ENCODE peak calls at places on chromosome 4, in six cellular contexts. One of them, this sample, is unnamed.
A peak's percentile ranks its signal among the peaks of the same experiment; 100 is the strongest.

GRCh38 chr4:138297743-138298405 is 55.7 kb upstream of the SLC7A11 start:
- DNase-seq in naive thymus-derived CD4-positive, alpha-beta T cell: no peak
- DNase-seq in lung: no peak
- DNase-seq in uterus: no peak
- DNase-seq in mucosa of descending colon: no peak
- DNase-seq in cardiac muscle cell: no peak
- DNase-seq in this sample: no peak

GRCh38 chr4:182042945-182043344 is 200.3 kb upstream of the TENM3 start:
- DNase-seq in naive thymus-derived CD4-positive, alpha-beta T cell: no peak
- DNase-seq in lung: no peak
- DNase-seq in uterus: no peak
- DNase-seq in mucosa of descending colon: no peak
- DNase-seq in cardiac muscle cell: no peak
- DNase-seq in this sample: no peak

GRCh38 chr4:68963389-68963788 is 11.8 kb upstream of the UGT2A3 start:
- DNase-seq in naive thymus-derived CD4-positive, alpha-beta T cell: no peak
- DNase-seq in lung: no peak
- DNase-seq in uterus: peak; percentile 16
- DNase-seq in mucosa of descending colon: no peak
- DNase-seq in cardiac muscle cell: no peak
- DNase-seq in this sample: no peak

GRCh38 chr4:177118596-177118995 is 191.1 kb upstream of the NEIL3 start:
- DNase-seq in naive thymus-derived CD4-positive, alpha-beta T cell: no peak
- DNase-seq in lung: no peak
- DNase-seq in uterus: peak; percentile 36
- DNase-seq in mucosa of descending colon: no peak
- DNase-seq in cardiac muscle cell: peak; percentile 98
- DNase-seq in this sample: peak; percentile 100

GRCh38 chr4:122716825-122717448 is 15.6 kb upstream of the BBS12 start:
- DNase-seq in naive thymus-derived CD4-positive, alpha-beta T cell: peak; percentile 63
- DNase-seq in lung: peak; percentile 61
- DNase-seq in uterus: peak; percentile 32
- DNase-seq in mucosa of descending colon: peak; percentile 67
- DNase-seq in cardiac muscle cell: peak; percentile 81
- DNase-seq in this sample: peak; percentile 69

GRCh38 chr4:140637836-140638235 is 69.1 kb upstream of the UCP1 start:
- DNase-seq in naive thymus-derived CD4-positive, alpha-beta T cell: peak; percentile 27
- DNase-seq in lung: no peak
- DNase-seq in uterus: no peak
- DNase-seq in mucosa of descending colon: no peak
- DNase-seq in cardiac muscle cell: peak; percentile 41
- DNase-seq in this sample: no peak

GRCh38 chr4:17436750-17437090 is 75.2 kb downstream of the QDPR start:
- DNase-seq in naive thymus-derived CD4-positive, alpha-beta T cell: no peak
- DNase-seq in lung: no peak
- DNase-seq in uterus: no peak
- DNase-seq in mucosa of descending colon: no peak
- DNase-seq in cardiac muscle cell: no peak
- DNase-seq in this sample: no peak

GRCh38 chr4:76854858-76855257 is 43.1 kb downstream of the SOWAHB start:
- DNase-seq in naive thymus-derived CD4-positive, alpha-beta T cell: no peak
- DNase-seq in lung: no peak
- DNase-seq in uterus: no peak
- DNase-seq in mucosa of descending colon: no peak
- DNase-seq in cardiac muscle cell: no peak
- DNase-seq in this sample: no peak

GRCh38 chr4:108433832-108434231 is 186.5 kb upstream of the RPL34 start:
- DNase-seq in naive thymus-derived CD4-positive, alpha-beta T cell: peak; percentile 83
- DNase-seq in lung: no peak
- DNase-seq in uterus: no peak
- DNase-seq in mucosa of descending colon: no peak
- DNase-seq in cardiac muscle cell: no peak
- DNase-seq in this sample: no peak

GRCh38 chr4:121988950-121989349 is 37.1 kb upstream of the TRPC3 start:
- DNase-seq in naive thymus-derived CD4-positive, alpha-beta T cell: no peak
- DNase-seq in lung: no peak
- DNase-seq in uterus: no peak
- DNase-seq in mucosa of descending colon: no peak
- DNase-seq in cardiac muscle cell: no peak
- DNase-seq in this sample: no peak

DNA sequence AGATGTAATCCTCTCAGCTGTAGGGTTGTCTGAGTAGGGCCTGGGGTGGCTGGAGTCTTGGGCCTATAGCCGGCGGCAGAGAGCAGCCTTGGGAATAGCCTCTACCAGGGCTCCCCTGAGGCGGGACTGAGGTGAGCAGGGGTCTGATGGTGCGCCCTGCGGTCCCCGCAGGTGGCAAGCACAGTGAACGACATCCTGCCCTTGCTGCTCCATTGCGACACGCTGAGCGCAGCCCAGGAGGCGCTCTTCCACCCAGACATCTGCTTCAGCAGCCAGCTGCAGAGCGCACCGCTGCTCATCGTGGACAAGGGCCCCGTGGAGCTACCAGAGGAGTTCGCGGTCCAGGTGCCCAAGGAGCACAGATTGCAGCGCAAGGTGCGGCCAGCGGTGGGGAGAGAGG is 317.0 kb downstream of the ADGRL3 start:
- DNase-seq in naive thymus-derived CD4-positive, alpha-beta T cell: no peak
- DNase-seq in lung: no peak
- DNase-seq in uterus: no peak
- DNase-seq in mucosa of descending colon: peak; percentile 66
- DNase-seq in cardiac muscle cell: no peak
- DNase-seq in this sample: no peak
- H3K4me3 ChIP-seq in naive thymus-derived CD4-positive, alpha-beta T cell: no peak overlapping the region
- H3K4me3 ChIP-seq in lung: no peak overlapping the region
- H3K4me3 ChIP-seq in uterus: no peak overlapping the region
- H3K4me3 ChIP-seq in mucosa of descending colon: no peak overlapping the region
- H3K4me3 ChIP-seq in cardiac muscle cell: no peak overlapping the region
- H3K4me3 ChIP-seq in this sample: no peak overlapping the region

DNA sequence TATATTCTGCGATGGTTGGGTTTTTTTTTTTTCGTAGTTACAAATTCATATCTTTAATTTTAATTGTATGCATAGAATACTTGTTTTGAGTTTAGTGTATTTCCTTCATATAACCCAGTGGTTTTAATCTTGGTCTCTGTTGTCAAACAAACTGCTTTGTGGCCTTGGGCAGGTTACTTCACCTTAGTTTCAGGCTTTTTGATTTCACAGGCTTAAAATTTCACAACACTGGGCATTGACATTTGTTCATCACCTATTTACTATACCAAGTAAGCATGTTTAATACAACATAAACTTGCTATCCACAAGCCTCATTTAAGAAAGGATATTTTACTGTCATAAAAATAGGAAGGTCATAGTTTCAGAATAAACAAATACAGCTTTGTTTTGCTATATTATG is 14.7 kb downstream of the RAPGEF2 start:
- DNase-seq in naive thymus-derived CD4-positive, alpha-beta T cell: no peak
- DNase-seq in lung: no peak
- DNase-seq in uterus: no peak
- DNase-seq in mucosa of descending colon: no peak
- DNase-seq in cardiac muscle cell: no peak
- DNase-seq in this sample: no peak
- H3K9me3 ChIP-seq in naive thymus-derived CD4-positive, alpha-beta T cell: no peaks in the 10 kb centered on the region
- H3K9me3 ChIP-seq in lung: no peaks in the 10 kb centered on the region
- H3K9me3 ChIP-seq in uterus: no peaks in the 10 kb centered on the region
- H3K9me3 ChIP-seq in mucosa of descending colon: no peaks in the 10 kb centered on the region
- H3K9me3 ChIP-seq in cardiac muscle cell: no peaks in the 10 kb centered on the region
- H3K9me3 ChIP-seq in this sample: peaks cover 8% of the 10 kb centered on the region

DNA sequence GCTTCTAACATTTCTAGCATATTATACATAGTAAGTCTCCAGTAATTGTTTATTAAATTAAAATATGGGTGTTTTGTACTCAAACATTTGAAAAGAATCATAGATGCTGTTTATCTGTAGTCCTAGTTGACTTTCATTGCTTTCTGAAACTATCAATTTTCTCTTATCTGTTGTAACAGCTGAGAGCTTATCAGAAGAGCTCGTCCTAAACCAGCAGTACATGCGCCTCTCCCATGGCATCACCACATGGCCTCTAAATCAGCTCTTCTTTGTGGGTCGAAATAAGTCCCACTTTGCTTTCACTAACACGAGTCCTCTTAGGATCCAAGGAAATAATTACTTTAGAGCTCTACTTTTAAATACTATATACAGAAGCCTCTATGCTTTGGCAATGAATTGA is 55.1 kb downstream of the PPP3CA start:
- DNase-seq in naive thymus-derived CD4-positive, alpha-beta T cell: no peak
- DNase-seq in lung: no peak
- DNase-seq in uterus: no peak
- DNase-seq in mucosa of descending colon: no peak
- DNase-seq in cardiac muscle cell: no peak
- DNase-seq in this sample: no peak
- H3K36me3 ChIP-seq in naive thymus-derived CD4-positive, alpha-beta T cell: peaks cover 2% of the 10 kb centered on the region
- H3K36me3 ChIP-seq in lung: no peaks in the 10 kb centered on the region
- H3K36me3 ChIP-seq in uterus: no peaks in the 10 kb centered on the region
- H3K36me3 ChIP-seq in mucosa of descending colon: no peaks in the 10 kb centered on the region
- H3K36me3 ChIP-seq in cardiac muscle cell: no peaks in the 10 kb centered on the region
- H3K36me3 ChIP-seq in this sample: no peaks in the 10 kb centered on the region

GRCh38 chr4:153485860-153486259 is 19.7 kb downstream of the TMEM131L start:
- DNase-seq in naive thymus-derived CD4-positive, alpha-beta T cell: no peak
- DNase-seq in lung: no peak
- DNase-seq in uterus: no peak
- DNase-seq in mucosa of descending colon: no peak
- DNase-seq in cardiac muscle cell: no peak
- DNase-seq in this sample: no peak

GRCh38 chr4:153488006-153488718 is 22.0 kb downstream of the TMEM131L start:
- DNase-seq in naive thymus-derived CD4-positive, alpha-beta T cell: peak; percentile 79
- DNase-seq in lung: peak; percentile 37
- DNase-seq in uterus: no peak
- DNase-seq in mucosa of descending colon: peak; percentile 44
- DNase-seq in cardiac muscle cell: peak; percentile 54
- DNase-seq in this sample: peak; percentile 29

GRCh38 chr4:153485374-153485773 is 19.2 kb downstream of the TMEM131L start:
- DNase-seq in naive thymus-derived CD4-positive, alpha-beta T cell: no peak
- DNase-seq in lung: no peak
- DNase-seq in uterus: no peak
- DNase-seq in mucosa of descending colon: no peak
- DNase-seq in cardiac muscle cell: no peak
- DNase-seq in this sample: no peak

GRCh38 chr4:153488719-153489384 is 22.7 kb downstream of the TMEM131L start:
- DNase-seq in naive thymus-derived CD4-positive, alpha-beta T cell: no peak
- DNase-seq in lung: peak; percentile 35
- DNase-seq in uterus: no peak
- DNase-seq in mucosa of descending colon: no peak
- DNase-seq in cardiac muscle cell: peak; percentile 18
- DNase-seq in this sample: no peak

DNA sequence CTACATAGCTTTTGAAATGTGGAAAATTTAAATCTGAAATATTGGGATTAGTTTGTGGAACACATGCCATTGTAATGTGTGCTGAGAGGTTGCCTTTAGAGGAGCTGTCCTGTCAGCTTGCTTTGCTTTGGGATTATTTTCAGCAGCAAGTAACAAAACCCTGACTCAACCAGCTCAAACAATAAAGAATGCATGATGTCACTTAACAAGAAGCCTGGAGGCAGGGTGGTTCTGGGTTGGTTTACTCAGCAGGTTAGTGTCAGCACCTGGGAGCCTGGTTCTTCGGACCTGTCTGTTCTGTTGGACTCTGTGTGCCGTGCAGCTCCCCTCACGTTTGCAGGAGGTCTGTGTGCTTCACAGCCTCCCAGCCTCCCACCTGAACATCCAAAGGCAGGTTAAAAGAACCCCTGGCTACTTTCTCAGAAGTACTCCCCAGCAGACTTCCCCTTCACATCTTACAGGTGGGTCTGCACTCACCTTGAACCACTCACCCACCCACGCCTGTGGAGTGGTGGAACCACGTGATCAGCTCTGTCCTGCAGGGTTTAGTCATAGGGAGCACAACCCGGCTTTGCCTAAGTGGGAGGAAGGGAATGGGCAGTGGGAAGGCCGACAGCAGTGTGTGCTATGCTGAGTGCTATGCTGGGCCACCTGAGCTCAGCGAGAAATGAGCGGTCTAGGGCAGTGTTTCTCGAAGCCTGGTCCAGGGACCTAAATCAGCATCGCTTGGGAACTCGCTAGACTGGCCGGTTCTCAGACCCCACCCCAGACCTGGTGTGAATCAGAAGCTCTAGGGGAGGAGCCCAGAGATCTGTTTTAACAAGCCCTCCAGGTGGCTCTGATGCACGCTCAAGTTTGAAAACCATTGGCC is 20.4 kb downstream of the TMEM131L start:
- DNase-seq in naive thymus-derived CD4-positive, alpha-beta T cell: no peak
- DNase-seq in lung: peak; percentile 33
- DNase-seq in uterus: peak; percentile 31
- DNase-seq in mucosa of descending colon: no peak
- DNase-seq in cardiac muscle cell: peak; percentile 65
- DNase-seq in this sample: peak; percentile 34
- H3K4me3 ChIP-seq in naive thymus-derived CD4-positive, alpha-beta T cell: no peak overlapping the region
- H3K4me3 ChIP-seq in lung: no peak overlapping the region
- H3K4me3 ChIP-seq in uterus: no peak overlapping the region
- H3K4me3 ChIP-seq in mucosa of descending colon: no peak overlapping the region
- H3K4me3 ChIP-seq in cardiac muscle cell: no peak overlapping the region
- H3K4me3 ChIP-seq in this sample: no peak overlapping the region

DNA sequence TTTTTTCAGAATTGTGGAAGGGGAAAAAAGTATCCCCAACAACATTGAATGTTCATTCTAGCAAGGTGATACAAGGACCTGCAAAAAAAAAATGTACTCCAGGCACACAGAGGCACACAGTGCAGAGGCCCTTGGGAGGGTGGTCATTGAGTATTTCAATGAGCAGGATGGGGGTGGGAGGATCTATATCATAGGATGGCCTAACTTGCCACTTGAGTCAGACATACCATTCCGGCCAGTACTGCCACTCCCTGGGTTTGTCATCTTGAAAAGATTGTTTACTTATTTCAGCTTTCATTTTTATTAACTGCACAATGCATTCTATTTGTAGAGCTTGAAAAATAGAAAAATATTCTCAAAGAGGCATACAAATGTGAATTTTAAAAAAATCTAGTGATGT is 18.7 kb downstream of the ZNF595 start:
- DNase-seq in naive thymus-derived CD4-positive, alpha-beta T cell: no peak
- DNase-seq in lung: no peak
- DNase-seq in uterus: no peak
- DNase-seq in mucosa of descending colon: no peak
- DNase-seq in cardiac muscle cell: no peak
- DNase-seq in this sample: no peak
- H3K9me3 ChIP-seq in naive thymus-derived CD4-positive, alpha-beta T cell: peaks cover 53% of the 10 kb centered on the region
- H3K9me3 ChIP-seq in lung: peaks cover 28% of the 10 kb centered on the region
- H3K9me3 ChIP-seq in uterus: no peaks in the 10 kb centered on the region
- H3K9me3 ChIP-seq in mucosa of descending colon: peaks cover 85% of the 10 kb centered on the region
- H3K9me3 ChIP-seq in cardiac muscle cell: no peaks in the 10 kb centered on the region
- H3K9me3 ChIP-seq in this sample: peaks cover 14% of the 10 kb centered on the region